ENCODE peak calls at places on chromosomes 11 and 22, in seven cellular contexts. E, C, A, F, J, U and M are unnamed samples.

GRCh38 chr22:50245214-50246072 is 620 bp upstream of the TUBGCP6 start:
- DNase-seq in E (no peak), C (no peak), A (peak; percentile 38), F (no peak), J (no peak), U (no peak), M (no peak)

GRCh38 chr11:102414559-102414958 is 38.0 kb downstream of the TMEM123 start:
- DNase-seq in E (no peak), C (no peak), A (no peak), F (no peak), J (no peak), U (no peak), M (no peak)

GRCh38 chr11:74559934-74560309 is 32.5 kb upstream of the POLD3 start:
- DNase-seq in E (no peak), C (peak; percentile 43), A (no peak), F (no peak), J (no peak), U (no peak), M (no peak)

GRCh38 chr11:26753738-26754504 is 32.1 kb upstream of the SLC5A12 start:
- DNase-seq in E (peak; percentile 49), C (peak; percentile 74), A (peak; percentile 35), F (no peak), J (peak; percentile 43), U (peak; percentile 47), M (peak; percentile 75)

GRCh38 chr22:29693151-29693550 is 26.7 kb upstream of the CABP7 start:
- DNase-seq in E (no peak), C (no peak), A (no peak), F (no peak), J (no peak), U (no peak), M (no peak)

GRCh38 chr11:36540998-36541397 is 26.8 kb upstream of the RAG1 start:
- DNase-seq in E (no peak), C (peak; percentile 45), A (peak; percentile 51), F (no peak), J (peak; percentile 18), U (no peak), M (no peak)

GRCh38 chr11:19766810-19767209 is 54.2 kb downstream of the NAV2 start:
- DNase-seq in E (no peak), C (peak; percentile 11), A (no peak), F (no peak), J (no peak), U (no peak), M (no peak)

GRCh38 chr11:60345489-60345888 is 18.4 kb downstream of the MS4A6E start:
- DNase-seq in E (no peak), C (no peak), A (peak; percentile 37), F (no peak), J (peak; percentile 32), U (no peak), M (no peak)

GRCh38 chr11:65712633-65713076 is 603 bp downstream of the KAT5 start:
- DNase-seq in E (no peak), C (no peak), A (no peak), F (no peak), J (no peak), U (no peak), M (no peak)

GRCh38 chr11:73597340-73597955 is 464 bp downstream of the FAM168A start:
- DNase-seq in E (peak; percentile 5), C (no peak), A (no peak), F (no peak), J (no peak), U (no peak), M (no peak)

GRCh38 chr11:112161012-112161411 is 2.9 kb downstream of the IL18 start:
- DNase-seq in E (no peak), C (no peak), A (no peak), F (no peak), J (no peak), U (no peak), M (no peak)

GRCh38 chr22:23119492-23120414 is 22.0 kb downstream of the RSPH14 start:
- DNase-seq in E (no peak), C (no peak), A (no peak), F (no peak), J (no peak), U (no peak), M (no peak)

GRCh38 chr11:111379500-111380136 is 543 bp upstream of the POU2AF1 start:
- DNase-seq in E (no peak), C (no peak), A (no peak), F (no peak), J (no peak), U (no peak), M (no peak)

GRCh38 chr11:57772562-57772961 is 11.0 kb downstream of the CTNND1 start:
- DNase-seq in E (no peak), C (peak; percentile 48), A (no peak), F (no peak), J (no peak), U (no peak), M (no peak)

GRCh38 chr22:24427500-24428164 is at the start of gene ADORA2A:
- DNase-seq in E (no peak), C (no peak), A (peak; percentile 84), F (peak; percentile 59), J (no peak), U (no peak), M (no peak)

GRCh38 chr22:49965291-49966040 is 4.9 kb downstream of the PIM3 start:
- DNase-seq in E (no peak), C (no peak), A (peak; percentile 16), F (peak; percentile 59), J (peak; percentile 32), U (peak; percentile 20), M (peak; percentile 67)

GRCh38 chr22:25081409-25081824 is 118.2 kb upstream of the CRYBB3 start:
- DNase-seq in E (peak; percentile 28), C (peak; percentile 4), A (peak; percentile 41), F (no peak), J (peak; percentile 38), U (no peak), M (no peak)

GRCh38 chr22:25357606-25358420 is 138.4 kb downstream of the CRYBB2 start:
- DNase-seq in E (no peak), C (no peak), A (no peak), F (no peak), J (no peak), U (no peak), M (peak; percentile 55)

GRCh38 chr11:126990716-126991480 is 9.7 kb downstream of the KIRREL3 start:
- DNase-seq in E (no peak), C (peak; percentile 40), A (no peak), F (no peak), J (no peak), U (no peak), M (no peak)

GRCh38 chr11:129278586-129279319 is 86.6 kb upstream of the ARHGAP32 start:
- DNase-seq in E (no peak), C (no peak), A (peak; percentile 12), F (peak; percentile 56), J (peak; percentile 26), U (peak; percentile 24), M (no peak)

GRCh38 chr22:30705710-30706651 is 11.3 kb downstream of the OSBP2 start:
- DNase-seq in E (no peak), C (peak; percentile 80), A (peak; percentile 22), F (peak; percentile 15), J (no peak), U (no peak), M (no peak)

GRCh38 chr22:45537734-45538181 is 35.1 kb downstream of the FBLN1 start:
- DNase-seq in E (peak; percentile 90), C (peak; percentile 84), A (peak; percentile 41), F (no peak), J (no peak), U (peak; percentile 86), M (peak; percentile 90)

GRCh38 chr11:95140397-95141030 is 50.9 kb downstream of the ENDOD1 start:
- DNase-seq in E (no peak), C (peak; percentile 76), A (no peak), F (no peak), J (no peak), U (no peak), M (no peak)

GRCh38 chr22:21444701-21445436 is 22.3 kb upstream of the TMEM191C start:
- DNase-seq in E (peak; percentile 2), C (no peak), A (no peak), F (no peak), J (peak; percentile 10), U (no peak), M (peak; percentile 63)

GRCh38 chr11:79304599-79305212 is 136.1 kb downstream of the TENM4 start:
- DNase-seq in E (no peak), C (no peak), A (no peak), F (no peak), J (no peak), U (no peak), M (no peak)

GRCh38 chr11:74255741-74256369 is 55.6 kb downstream of the P4HA3 start:
- DNase-seq in E (peak; percentile 48), C (peak; percentile 63), A (peak; percentile 47), F (no peak), J (peak; percentile 55), U (peak; percentile 60), M (no peak)

GRCh38 chr11:8631395-8632110 is 37.5 kb upstream of the STK33 start:
- DNase-seq in E (no peak), C (peak; percentile 93), A (no peak), F (no peak), J (no peak), U (no peak), M (no peak)

GRCh38 chr11:44862546-44863101 is 88.1 kb downstream of the TP53I11 start:
- DNase-seq in E (no peak), C (no peak), A (no peak), F (no peak), J (no peak), U (no peak), M (no peak)

GRCh38 chr22:20186183-20186870 is 35.5 kb upstream of the CCDC188 start:
- DNase-seq in E (no peak), C (no peak), A (no peak), F (no peak), J (no peak), U (no peak), M (no peak)
- TF ChIP-seq CTCF in E (no peak), C (peak; percentile 15), A (no peak), F (no peak), J (no peak), U (no peak), M (no peak)

DNA sequence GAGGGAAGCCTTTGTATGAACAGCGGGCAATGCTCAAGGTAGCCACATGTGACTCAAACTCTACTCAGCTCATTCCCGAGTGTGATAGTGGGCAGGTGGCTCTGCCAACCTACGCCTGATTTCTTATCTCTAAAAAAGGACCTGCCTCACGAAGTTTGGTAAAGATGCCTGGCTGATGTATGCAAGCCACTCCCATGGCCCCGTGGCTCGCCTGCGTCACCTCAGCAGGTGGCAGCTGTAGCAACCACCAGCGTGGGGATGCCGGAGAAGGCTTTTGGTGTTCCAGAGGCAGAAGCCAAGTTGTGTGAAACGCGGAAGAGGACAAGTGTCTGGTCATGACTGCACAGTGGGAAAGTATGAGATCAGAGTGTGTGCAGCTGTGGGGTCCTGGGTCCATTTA is 5.4 kb downstream of the FADS2 start:
- DNase-seq in E (no peak), C (no peak), A (no peak), F (no peak), J (no peak), U (no peak), M (no peak)
- TF ChIP-seq POLR2A in E (no peak), C (no peak), A (no peak), F (no peak), J (no peak), U (no peak), M (no peak)

GRCh38 chr11:97722721-97723120 is 1298.0 kb upstream of the CNTN5 start:
- DNase-seq in E (no peak), C (no peak), A (no peak), F (peak; percentile 19), J (no peak), U (no peak), M (no peak)
- H3K9me3 ChIP-seq in E (no peaks in the 10 kb centered on the region), C (peaks cover 1% of the 10 kb centered on the region), A (no peaks in the 10 kb centered on the region), F (no peaks in the 10 kb centered on the region), J (no peaks in the 10 kb centered on the region), U (no peaks in the 10 kb centered on the region), M (no peaks in the 10 kb centered on the region)

GRCh38 chr11:43419460-43419859 is 60.7 kb downstream of the TTC17 start:
- DNase-seq in E (peak; percentile 17), C (peak; percentile 53), A (peak; percentile 21), F (no peak), J (peak; percentile 42), U (no peak), M (no peak)
- TF ChIP-seq CTCF in E (peak; percentile 29), C (peak; percentile 59), A (peak; percentile 47), F (peak; percentile 68), J (peak; percentile 59), U (no peak), M (peak; percentile 37)